ENCODE peak calls at places on chromosomes 12 and 14, in nine cellular contexts. One of them, this sample, is unnamed.

GRCh38 chr14:92555440-92556111 is 42.0 kb downstream of the RIN3 start:
- DNase-seq in Ammon's horn: no peak
- DNase-seq in breast epithelium: no peak
- DNase-seq in tibial nerve: no peak
- DNase-seq in D721Med: no peak
- DNase-seq in stimulated activated CD4-positive, alpha-beta T cell treated with anti-CD3 and anti-CD28 coated beads, Interleukin-4, amount 100 ng/mL, for 24 hours: no peak
- DNase-seq in mucosa of descending colon: no peak
- DNase-seq in activated T-helper 1 cell treated with anti-CD3 and anti-CD28 coated beads, Interleukin-2, amount 50 U/mL, for 16 hours: no peak
- DNase-seq in Calu3: no peak
- DNase-seq in this sample: no peak

GRCh38 chr12:25817166-25817565 is 141.3 kb upstream of the RASSF8 start:
- DNase-seq in Ammon's horn: no peak
- DNase-seq in breast epithelium: no peak
- DNase-seq in tibial nerve: no peak
- DNase-seq in D721Med: no peak
- DNase-seq in stimulated activated CD4-positive, alpha-beta T cell treated with anti-CD3 and anti-CD28 coated beads, Interleukin-4, amount 100 ng/mL, for 24 hours: no peak
- DNase-seq in mucosa of descending colon: no peak
- DNase-seq in activated T-helper 1 cell treated with anti-CD3 and anti-CD28 coated beads, Interleukin-2, amount 50 U/mL, for 16 hours: no peak
- DNase-seq in Calu3: no peak
- DNase-seq in this sample: no peak

GRCh38 chr12:25311501-25311900 is 60.8 kb upstream of the KRAS start:
- DNase-seq in Ammon's horn: no peak
- DNase-seq in breast epithelium: no peak
- DNase-seq in tibial nerve: no peak
- DNase-seq in D721Med: no peak
- DNase-seq in stimulated activated CD4-positive, alpha-beta T cell treated with anti-CD3 and anti-CD28 coated beads, Interleukin-4, amount 100 ng/mL, for 24 hours: no peak
- DNase-seq in mucosa of descending colon: no peak
- DNase-seq in activated T-helper 1 cell treated with anti-CD3 and anti-CD28 coated beads, Interleukin-2, amount 50 U/mL, for 16 hours: no peak
- DNase-seq in Calu3: no peak
- DNase-seq in this sample: no peak

GRCh38 chr14:29868000-29868399 is 59.6 kb downstream of the PRKD1 start:
- DNase-seq in Ammon's horn: no peak
- DNase-seq in breast epithelium: no peak
- DNase-seq in tibial nerve: no peak
- DNase-seq in D721Med: no peak
- DNase-seq in stimulated activated CD4-positive, alpha-beta T cell treated with anti-CD3 and anti-CD28 coated beads, Interleukin-4, amount 100 ng/mL, for 24 hours: no peak
- DNase-seq in mucosa of descending colon: no peak
- DNase-seq in activated T-helper 1 cell treated with anti-CD3 and anti-CD28 coated beads, Interleukin-2, amount 50 U/mL, for 16 hours: no peak
- DNase-seq in Calu3: no peak
- DNase-seq in this sample: no peak

GRCh38 chr12:50589650-50590435 is 85.1 kb downstream of the DIP2B start:
- DNase-seq in Ammon's horn: no peak
- DNase-seq in breast epithelium: no peak
- DNase-seq in tibial nerve: no peak
- DNase-seq in D721Med: no peak
- DNase-seq in stimulated activated CD4-positive, alpha-beta T cell treated with anti-CD3 and anti-CD28 coated beads, Interleukin-4, amount 100 ng/mL, for 24 hours: peak
- DNase-seq in mucosa of descending colon: no peak
- DNase-seq in activated T-helper 1 cell treated with anti-CD3 and anti-CD28 coated beads, Interleukin-2, amount 50 U/mL, for 16 hours: no peak
- DNase-seq in Calu3: no peak
- DNase-seq in this sample: no peak

GRCh38 chr12:128823916-128824839 is at the start of gene SLC15A4:
- DNase-seq in Ammon's horn: peak
- DNase-seq in breast epithelium: peak
- DNase-seq in tibial nerve: peak
- DNase-seq in D721Med: peak
- DNase-seq in stimulated activated CD4-positive, alpha-beta T cell treated with anti-CD3 and anti-CD28 coated beads, Interleukin-4, amount 100 ng/mL, for 24 hours: peak
- DNase-seq in mucosa of descending colon: peak
- DNase-seq in activated T-helper 1 cell treated with anti-CD3 and anti-CD28 coated beads, Interleukin-2, amount 50 U/mL, for 16 hours: peak
- DNase-seq in Calu3: peak
- DNase-seq in this sample: peak

GRCh38 chr14:99009875-99010274 is 262.1 kb downstream of the BCL11B start:
- DNase-seq in Ammon's horn: no peak
- DNase-seq in breast epithelium: no peak
- DNase-seq in tibial nerve: no peak
- DNase-seq in D721Med: no peak
- DNase-seq in stimulated activated CD4-positive, alpha-beta T cell treated with anti-CD3 and anti-CD28 coated beads, Interleukin-4, amount 100 ng/mL, for 24 hours: no peak
- DNase-seq in mucosa of descending colon: no peak
- DNase-seq in activated T-helper 1 cell treated with anti-CD3 and anti-CD28 coated beads, Interleukin-2, amount 50 U/mL, for 16 hours: no peak
- DNase-seq in Calu3: no peak
- DNase-seq in this sample: no peak

GRCh38 chr12:116856729-116857128 is 24.5 kb downstream of the HRK start:
- DNase-seq in Ammon's horn: no peak
- DNase-seq in breast epithelium: no peak
- DNase-seq in tibial nerve: no peak
- DNase-seq in D721Med: no peak
- DNase-seq in stimulated activated CD4-positive, alpha-beta T cell treated with anti-CD3 and anti-CD28 coated beads, Interleukin-4, amount 100 ng/mL, for 24 hours: no peak
- DNase-seq in mucosa of descending colon: peak
- DNase-seq in activated T-helper 1 cell treated with anti-CD3 and anti-CD28 coated beads, Interleukin-2, amount 50 U/mL, for 16 hours: no peak
- DNase-seq in Calu3: no peak
- DNase-seq in this sample: no peak

GRCh38 chr12:58915634-58916033 is 4.7 kb downstream of the LRIG3 start:
- DNase-seq in Ammon's horn: no peak
- DNase-seq in breast epithelium: no peak
- DNase-seq in tibial nerve: no peak
- DNase-seq in D721Med: no peak
- DNase-seq in stimulated activated CD4-positive, alpha-beta T cell treated with anti-CD3 and anti-CD28 coated beads, Interleukin-4, amount 100 ng/mL, for 24 hours: no peak
- DNase-seq in mucosa of descending colon: peak
- DNase-seq in activated T-helper 1 cell treated with anti-CD3 and anti-CD28 coated beads, Interleukin-2, amount 50 U/mL, for 16 hours: no peak
- DNase-seq in Calu3: no peak
- DNase-seq in this sample: peak

GRCh38 chr14:93937519-93937918 is 10.4 kb downstream of the FAM181A start:
- DNase-seq in Ammon's horn: no peak
- DNase-seq in breast epithelium: no peak
- DNase-seq in tibial nerve: no peak
- DNase-seq in D721Med: no peak
- DNase-seq in stimulated activated CD4-positive, alpha-beta T cell treated with anti-CD3 and anti-CD28 coated beads, Interleukin-4, amount 100 ng/mL, for 24 hours: no peak
- DNase-seq in mucosa of descending colon: no peak
- DNase-seq in activated T-helper 1 cell treated with anti-CD3 and anti-CD28 coated beads, Interleukin-2, amount 50 U/mL, for 16 hours: no peak
- DNase-seq in Calu3: no peak
- DNase-seq in this sample: no peak

GRCh38 chr12:98618952-98619351 is 25.5 kb downstream of the SLC25A3 start:
- DNase-seq in Ammon's horn: peak
- DNase-seq in breast epithelium: no peak
- DNase-seq in tibial nerve: no peak
- DNase-seq in D721Med: no peak
- DNase-seq in stimulated activated CD4-positive, alpha-beta T cell treated with anti-CD3 and anti-CD28 coated beads, Interleukin-4, amount 100 ng/mL, for 24 hours: no peak
- DNase-seq in mucosa of descending colon: no peak
- DNase-seq in activated T-helper 1 cell treated with anti-CD3 and anti-CD28 coated beads, Interleukin-2, amount 50 U/mL, for 16 hours: no peak
- DNase-seq in Calu3: no peak
- DNase-seq in this sample: no peak

GRCh38 chr14:68306934-68307758 is 485.7 kb downstream of the ZFP36L1 start:
- DNase-seq in Ammon's horn: no peak
- DNase-seq in breast epithelium: peak
- DNase-seq in tibial nerve: no peak
- DNase-seq in D721Med: no peak
- DNase-seq in stimulated activated CD4-positive, alpha-beta T cell treated with anti-CD3 and anti-CD28 coated beads, Interleukin-4, amount 100 ng/mL, for 24 hours: no peak
- DNase-seq in mucosa of descending colon: peak
- DNase-seq in activated T-helper 1 cell treated with anti-CD3 and anti-CD28 coated beads, Interleukin-2, amount 50 U/mL, for 16 hours: no peak
- DNase-seq in Calu3: peak
- DNase-seq in this sample: peak

This sample was measured in left kidney.